ENCODE peak calls at places on chromosomes 1 and 21, in nine cellular contexts. T is NCI-H146, I is left ventricle myocardium inferior, C is choroid plexus epithelial cell, E is EL, P is 8988T, G is uterus, N is nucleus accumbens, L is HEK293T. J is an unnamed sample.

GRCh38 chr1:118905206-118905605 is 82.9 kb downstream of the TBX15 start:
- DNase-seq in T (no peak), I (no peak), C (no peak), E (no peak), P (no peak), G (no peak), N (no peak), L (no peak), J (no peak)

GRCh38 chr1:162133566-162133965 is 64.1 kb downstream of the NOS1AP start:
- DNase-seq in T (no peak), I (no peak), C (no peak), E (peak), P (no peak), G (no peak), N (no peak), L (no peak), J (no peak)

GRCh38 chr1:26336477-26337205 is 17.3 kb downstream of the CRYBG2 start:
- DNase-seq in T (peak), I (peak), C (peak), E (peak), P (peak), G (peak), N (no peak), L (peak), J (no peak)

GRCh38 chr1:153509729-153510354 is 25.9 kb downstream of the S100A6 start:
- DNase-seq in T (peak), I (no peak), C (peak), E (peak), P (peak), G (no peak), N (no peak), L (peak), J (no peak)

GRCh38 chr1:15459771-15460719 is 3.5 kb downstream of the CELA2A start:
- DNase-seq in T (no peak), I (no peak), C (no peak), E (peak), P (no peak), G (no peak), N (no peak), L (no peak), J (no peak)

GRCh38 chr1:198125995-198126758 is 30.6 kb upstream of the NEK7 start:
- DNase-seq in T (no peak), I (no peak), C (peak), E (peak), P (no peak), G (no peak), N (no peak), L (no peak), J (no peak)

GRCh38 chr21:42524341-42525227 is 10.9 kb downstream of the SLC37A1 start:
- DNase-seq in T (peak), I (peak), C (peak), E (no peak), P (no peak), G (peak), N (no peak), L (no peak), J (peak)

GRCh38 chr21:44329086-44329889 is 9.9 kb downstream of the CFAP410 start:
- DNase-seq in T (peak), I (no peak), C (no peak), E (no peak), P (no peak), G (no peak), N (no peak), L (no peak), J (no peak)

GRCh38 chr21:33125981-33126380 is 56.0 kb downstream of the OLIG1 start:
- DNase-seq in T (no peak), I (no peak), C (no peak), E (no peak), P (no peak), G (no peak), N (no peak), L (no peak), J (no peak)

GRCh38 chr1:228256626-228257375 is 49.0 kb downstream of the OBSCN start:
- DNase-seq in T (no peak), I (no peak), C (no peak), E (no peak), P (no peak), G (no peak), N (no peak), L (peak), J (no peak)

GRCh38 chr1:116433283-116434257 is 60.5 kb downstream of the ATP1A1 start:
- DNase-seq in T (peak), I (peak), C (peak), E (peak), P (no peak), G (no peak), N (peak), L (no peak), J (peak)